ENCODE peak calls at places on chromosomes 7 and 10, in ten cellular contexts. One of them, this sample, is unnamed.

GRCh38 chr10:75431180-75432111 is at the start of gene LRMDA:
- DNase-seq in GM12891: no peak
- DNase-seq in spleen: peak; percentile 90
- DNase-seq in sigmoid colon: peak; percentile 79
- DNase-seq in stomach: peak; percentile 66
- DNase-seq in vagina: no peak
- DNase-seq in transverse colon: peak; percentile 42
- DNase-seq in breast epithelium: no peak
- DNase-seq in HepG2: peak; percentile 83
- DNase-seq in HCT116: no peak
- DNase-seq in this sample: no peak

GRCh38 chr7:73974948-73975926 is 52.7 kb upstream of the ELN start:
- DNase-seq in GM12891: no peak
- DNase-seq in spleen: peak; percentile 53
- DNase-seq in sigmoid colon: no peak
- DNase-seq in stomach: no peak
- DNase-seq in vagina: no peak
- DNase-seq in transverse colon: no peak
- DNase-seq in breast epithelium: peak; percentile 39
- DNase-seq in HepG2: no peak
- DNase-seq in HCT116: no peak
- DNase-seq in this sample: peak; percentile 65

GRCh38 chr7:93923946-93924345 is 2.4 kb downstream of the GNG11 start:
- DNase-seq in GM12891: no peak
- DNase-seq in spleen: no peak
- DNase-seq in sigmoid colon: no peak
- DNase-seq in stomach: no peak
- DNase-seq in vagina: no peak
- DNase-seq in transverse colon: no peak
- DNase-seq in breast epithelium: no peak
- DNase-seq in HepG2: no peak
- DNase-seq in HCT116: no peak
- DNase-seq in this sample: no peak

GRCh38 chr7:1924185-1924817 is 254.2 kb downstream of the ELFN1 start:
- DNase-seq in GM12891: no peak
- DNase-seq in spleen: no peak
- DNase-seq in sigmoid colon: no peak
- DNase-seq in stomach: no peak
- DNase-seq in vagina: no peak
- DNase-seq in transverse colon: no peak
- DNase-seq in breast epithelium: no peak
- DNase-seq in HepG2: no peak
- DNase-seq in HCT116: no peak
- DNase-seq in this sample: no peak

GRCh38 chr7:27202018-27202740 is 2.3 kb upstream of the HOXA13 start:
- DNase-seq in GM12891: no peak
- DNase-seq in spleen: peak; percentile 34
- DNase-seq in sigmoid colon: no peak
- DNase-seq in stomach: no peak
- DNase-seq in vagina: peak; percentile 93
- DNase-seq in transverse colon: no peak
- DNase-seq in breast epithelium: no peak
- DNase-seq in HepG2: no peak
- DNase-seq in HCT116: no peak
- DNase-seq in this sample: peak; percentile 65

GRCh38 chr7:2523941-2524807 is 4.6 kb downstream of the LFNG start:
- DNase-seq in GM12891: no peak
- DNase-seq in spleen: peak; percentile 86
- DNase-seq in sigmoid colon: no peak
- DNase-seq in stomach: peak; percentile 97
- DNase-seq in vagina: no peak
- DNase-seq in transverse colon: peak; percentile 95
- DNase-seq in breast epithelium: peak; percentile 87
- DNase-seq in HepG2: peak; percentile 62
- DNase-seq in HCT116: peak; percentile 84
- DNase-seq in this sample: no peak

GRCh38 chr7:52260046-52260665 is 775.3 kb upstream of the POM121L12 start:
- DNase-seq in GM12891: no peak
- DNase-seq in spleen: no peak
- DNase-seq in sigmoid colon: no peak
- DNase-seq in stomach: peak; percentile 38
- DNase-seq in vagina: no peak
- DNase-seq in transverse colon: no peak
- DNase-seq in breast epithelium: no peak
- DNase-seq in HepG2: no peak
- DNase-seq in HCT116: no peak
- DNase-seq in this sample: no peak

GRCh38 chr7:25862254-25862992 is 289.6 kb upstream of the NFE2L3 start:
- DNase-seq in GM12891: peak; percentile 53
- DNase-seq in spleen: peak; percentile 92
- DNase-seq in sigmoid colon: peak; percentile 95
- DNase-seq in stomach: peak; percentile 71
- DNase-seq in vagina: no peak
- DNase-seq in transverse colon: peak; percentile 99
- DNase-seq in breast epithelium: peak; percentile 84
- DNase-seq in HepG2: peak; percentile 56
- DNase-seq in HCT116: peak; percentile 100
- DNase-seq in this sample: peak; percentile 98

GRCh38 chr7:103762907-103763306 is 226.6 kb downstream of the RELN start:
- DNase-seq in GM12891: no peak
- DNase-seq in spleen: no peak
- DNase-seq in sigmoid colon: no peak
- DNase-seq in stomach: no peak
- DNase-seq in vagina: no peak
- DNase-seq in transverse colon: no peak
- DNase-seq in breast epithelium: no peak
- DNase-seq in HepG2: no peak
- DNase-seq in HCT116: no peak
- DNase-seq in this sample: no peak

GRCh38 chr7:12031186-12031585 is 179.9 kb upstream of the TMEM106B start:
- DNase-seq in GM12891: no peak
- DNase-seq in spleen: no peak
- DNase-seq in sigmoid colon: no peak
- DNase-seq in stomach: no peak
- DNase-seq in vagina: no peak
- DNase-seq in transverse colon: no peak
- DNase-seq in breast epithelium: no peak
- DNase-seq in HepG2: no peak
- DNase-seq in HCT116: no peak
- DNase-seq in this sample: no peak

GRCh38 chr10:125174360-125174759 is 14.0 kb upstream of the CTBP2 start:
- DNase-seq in GM12891: no peak
- DNase-seq in spleen: no peak
- DNase-seq in sigmoid colon: no peak
- DNase-seq in stomach: no peak
- DNase-seq in vagina: no peak
- DNase-seq in transverse colon: no peak
- DNase-seq in breast epithelium: no peak
- DNase-seq in HepG2: no peak
- DNase-seq in HCT116: no peak
- DNase-seq in this sample: no peak

GRCh38 chr10:75525646-75526045 is 94.2 kb downstream of the LRMDA start:
- DNase-seq in GM12891: no peak
- DNase-seq in spleen: no peak
- DNase-seq in sigmoid colon: no peak
- DNase-seq in stomach: no peak
- DNase-seq in vagina: no peak
- DNase-seq in transverse colon: no peak
- DNase-seq in breast epithelium: no peak
- DNase-seq in HepG2: no peak
- DNase-seq in HCT116: no peak
- DNase-seq in this sample: no peak

GRCh38 chr7:20329389-20330175 is 1.1 kb upstream of the ITGB8 start:
- DNase-seq in GM12891: peak; percentile 13
- DNase-seq in spleen: peak; percentile 74
- DNase-seq in sigmoid colon: peak; percentile 81
- DNase-seq in stomach: peak; percentile 59
- DNase-seq in vagina: no peak
- DNase-seq in transverse colon: peak; percentile 71
- DNase-seq in breast epithelium: peak; percentile 78
- DNase-seq in HepG2: peak; percentile 60
- DNase-seq in HCT116: peak; percentile 83
- DNase-seq in this sample: no peak

GRCh38 chr7:139661043-139661440 is 116.8 kb downstream of the HIPK2 start:
- DNase-seq in GM12891: no peak
- DNase-seq in spleen: no peak
- DNase-seq in sigmoid colon: no peak
- DNase-seq in stomach: no peak
- DNase-seq in vagina: no peak
- DNase-seq in transverse colon: no peak
- DNase-seq in breast epithelium: no peak
- DNase-seq in HepG2: no peak
- DNase-seq in HCT116: no peak
- DNase-seq in this sample: no peak

GRCh38 chr10:110794808-110795207 is 76.9 kb upstream of the PDCD4 start:
- DNase-seq in GM12891: no peak
- DNase-seq in spleen: no peak
- DNase-seq in sigmoid colon: no peak
- DNase-seq in stomach: no peak
- DNase-seq in vagina: no peak
- DNase-seq in transverse colon: no peak
- DNase-seq in breast epithelium: no peak
- DNase-seq in HepG2: no peak
- DNase-seq in HCT116: no peak
- DNase-seq in this sample: no peak

DNA sequence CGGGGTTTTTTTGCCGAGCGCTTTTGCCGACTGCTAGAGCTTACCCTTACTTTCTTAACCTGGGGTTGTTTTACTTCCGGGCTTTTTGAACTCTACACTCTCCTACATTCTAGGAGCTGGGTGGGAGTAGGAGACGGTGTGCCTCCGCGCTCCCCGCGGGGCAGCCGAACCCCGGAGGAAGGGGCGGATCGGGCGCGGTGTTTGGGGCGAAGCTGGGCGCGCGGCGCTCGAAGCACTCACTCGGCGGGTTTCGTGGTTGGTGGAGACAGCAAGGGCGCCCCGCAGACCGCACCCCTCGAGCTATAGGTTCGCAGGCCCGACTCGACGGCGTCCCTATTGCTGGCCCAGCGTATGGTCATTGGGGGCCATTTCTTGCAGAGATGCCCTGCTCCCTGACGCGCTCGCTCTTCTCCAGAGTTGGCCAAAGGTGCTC is 245 bp downstream of the ZNF518A start:
- DNase-seq in GM12891: peak; percentile 61
- DNase-seq in spleen: peak; percentile 93
- DNase-seq in sigmoid colon: peak; percentile 78
- DNase-seq in stomach: peak; percentile 71
- DNase-seq in vagina: no peak
- DNase-seq in transverse colon: peak; percentile 80
- DNase-seq in breast epithelium: peak; percentile 53
- DNase-seq in HepG2: peak; percentile 79
- DNase-seq in HCT116: no peak
- DNase-seq in this sample: peak; percentile 78
- TF ChIP-seq POLR2AphosphoS5 in GM12891: peak; percentile 22
- TF ChIP-seq POLR2AphosphoS5 in spleen: peak; percentile 50
- TF ChIP-seq POLR2AphosphoS5 in sigmoid colon: no peak
- TF ChIP-seq POLR2AphosphoS5 in stomach: no peak
- TF ChIP-seq POLR2AphosphoS5 in vagina: peak; percentile 7
- TF ChIP-seq POLR2AphosphoS5 in transverse colon: no peak
- TF ChIP-seq POLR2AphosphoS5 in breast epithelium: no peak
- TF ChIP-seq POLR2AphosphoS5 in HepG2: peak; percentile 40
- TF ChIP-seq POLR2AphosphoS5 in HCT116: peak; percentile 45
- TF ChIP-seq POLR2AphosphoS5 in this sample: no peak

DNA sequence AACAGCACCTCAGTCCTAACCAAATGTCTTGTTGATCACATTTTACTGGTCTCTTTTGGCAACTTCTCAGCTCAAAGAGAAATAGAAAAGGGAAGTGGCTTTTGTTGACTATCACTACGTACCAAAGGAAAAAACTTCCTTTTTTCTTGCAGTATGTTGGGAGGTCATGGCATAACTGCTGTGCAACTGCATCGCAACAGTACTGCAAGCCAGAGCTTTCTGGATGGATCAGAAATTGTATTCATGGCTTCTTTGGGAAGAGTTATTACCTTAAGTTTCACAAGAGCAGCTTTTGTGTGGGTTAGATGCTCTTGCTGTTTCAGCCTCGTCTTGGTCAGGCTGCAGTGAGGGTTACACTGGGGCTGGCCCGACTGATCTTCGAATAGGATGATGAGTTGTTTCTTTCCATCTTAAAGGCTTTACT is 153.3 kb downstream of the CELF2 start:
- DNase-seq in GM12891: no peak
- DNase-seq in spleen: no peak
- DNase-seq in sigmoid colon: no peak
- DNase-seq in stomach: no peak
- DNase-seq in vagina: no peak
- DNase-seq in transverse colon: no peak
- DNase-seq in breast epithelium: no peak
- DNase-seq in HepG2: no peak
- DNase-seq in HCT116: no peak
- DNase-seq in this sample: no peak
- TF ChIP-seq POLR2A in GM12891: peak; percentile 2
- TF ChIP-seq POLR2A in spleen: peak; percentile 44
- TF ChIP-seq POLR2A in sigmoid colon: no peak
- TF ChIP-seq POLR2A in stomach: no peak
- TF ChIP-seq POLR2A in vagina: no peak
- TF ChIP-seq POLR2A in transverse colon: peak; percentile 64
- TF ChIP-seq POLR2A in breast epithelium: no peak
- TF ChIP-seq POLR2A in HepG2: no peak
- TF ChIP-seq POLR2A in HCT116: no peak
- TF ChIP-seq POLR2A in this sample: no peak

DNA sequence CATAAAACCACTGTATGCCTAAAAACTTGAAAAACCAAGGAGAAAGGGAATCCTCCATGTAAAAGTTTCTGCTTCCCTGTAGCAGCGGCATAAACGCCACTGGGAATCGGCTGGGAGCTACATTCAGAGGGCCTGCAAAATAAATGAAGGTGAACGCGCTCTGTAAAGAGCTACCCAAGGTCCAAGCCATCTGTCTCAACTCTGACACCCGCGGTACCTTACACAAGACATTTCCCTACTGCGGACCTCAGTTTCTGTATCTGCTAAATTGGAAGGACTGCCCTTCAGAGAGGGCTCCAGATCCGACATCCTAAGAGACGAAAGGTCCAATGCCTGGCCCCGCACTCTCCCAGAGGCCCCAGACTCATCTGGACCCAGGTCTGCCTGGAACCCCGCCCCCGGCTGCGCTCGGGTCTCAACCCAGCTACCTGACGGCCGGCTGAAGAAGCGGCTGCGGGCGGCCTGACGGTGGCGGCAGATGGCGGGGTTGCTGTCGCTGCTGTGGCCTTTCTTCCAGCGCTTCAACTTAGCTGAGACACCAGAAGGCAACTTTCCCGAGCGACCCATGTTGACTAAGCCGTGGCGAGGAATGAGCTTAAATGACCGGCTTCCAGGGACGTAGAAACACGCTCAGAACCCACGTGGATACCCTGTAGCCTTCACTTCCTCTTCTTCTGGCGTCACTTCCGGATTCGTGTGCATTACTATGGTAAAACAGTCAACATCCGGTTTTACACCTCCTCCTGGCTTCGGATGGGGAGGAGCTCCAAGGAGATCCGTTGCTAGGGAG is at the start of gene RRP12:
- DNase-seq in GM12891: peak; percentile 92
- DNase-seq in spleen: peak; percentile 91
- DNase-seq in sigmoid colon: peak; percentile 95
- DNase-seq in stomach: peak; percentile 90
- DNase-seq in vagina: no peak
- DNase-seq in transverse colon: peak; percentile 90
- DNase-seq in breast epithelium: peak; percentile 71
- DNase-seq in HepG2: peak; percentile 99
- DNase-seq in HCT116: peak; percentile 98
- DNase-seq in this sample: peak; percentile 91
- TF ChIP-seq POLR2AphosphoS5 in GM12891: peak; percentile 72
- TF ChIP-seq POLR2AphosphoS5 in spleen: peak; percentile 89
- TF ChIP-seq POLR2AphosphoS5 in sigmoid colon: peak; percentile 76
- TF ChIP-seq POLR2AphosphoS5 in stomach: peak; percentile 62
- TF ChIP-seq POLR2AphosphoS5 in vagina: peak; percentile 57
- TF ChIP-seq POLR2AphosphoS5 in transverse colon: peak; percentile 37
- TF ChIP-seq POLR2AphosphoS5 in breast epithelium: peak; percentile 84
- TF ChIP-seq POLR2AphosphoS5 in HepG2: peak; percentile 80
- TF ChIP-seq POLR2AphosphoS5 in HCT116: peak; percentile 77
- TF ChIP-seq POLR2AphosphoS5 in this sample: no peak

GRCh38 chr10:63837043-63837442 is 315.8 kb downstream of the REEP3 start:
- DNase-seq in GM12891: no peak
- DNase-seq in spleen: no peak
- DNase-seq in sigmoid colon: no peak
- DNase-seq in stomach: no peak
- DNase-seq in vagina: no peak
- DNase-seq in transverse colon: no peak
- DNase-seq in breast epithelium: no peak
- DNase-seq in HepG2: no peak
- DNase-seq in HCT116: no peak
- DNase-seq in this sample: no peak
- TF ChIP-seq POLR2A in GM12891: no peak
- TF ChIP-seq POLR2A in spleen: no peak
- TF ChIP-seq POLR2A in sigmoid colon: no peak
- TF ChIP-seq POLR2A in stomach: no peak
- TF ChIP-seq POLR2A in vagina: no peak
- TF ChIP-seq POLR2A in transverse colon: no peak
- TF ChIP-seq POLR2A in breast epithelium: no peak
- TF ChIP-seq POLR2A in HepG2: no peak
- TF ChIP-seq POLR2A in HCT116: no peak
- TF ChIP-seq POLR2A in this sample: no peak

This sample was measured in suprapubic skin.